ENCODE peak calls at places on chromosomes 2 and 18, in six cellular contexts. J is IMR-90, W is AG10803, S is Panc1, M is right lobe of liver, O is DND-41. D is an unnamed sample.

GRCh38 chr2:6181525-6182270 is 489.5 kb downstream of the SOX11 start:
- DNase-seq in W (peak; percentile 59), O (no peak), M (no peak), S (no peak), J (peak; percentile 94), D (no peak)

GRCh38 chr18:23519725-23520124 is 16.4 kb downstream of the RMC1 start:
- DNase-seq in J (peak; percentile 15), S (no peak), W (no peak), M (no peak), O (no peak), D (no peak)

GRCh38 chr2:235701206-235701605 is 207.4 kb downstream of the AGAP1 start:
- DNase-seq in J (no peak), O (no peak), M (no peak), W (no peak), S (no peak), D (no peak)

GRCh38 chr2:176699098-176699497 is 429.9 kb downstream of the MTX2 start:
- DNase-seq in J (no peak), O (no peak), W (no peak), S (no peak), M (no peak), D (no peak)

GRCh38 chr2:10019174-10019971 is 24.0 kb upstream of the KLF11 start:
- DNase-seq in M (peak; percentile 88), J (peak; percentile 37), W (peak; percentile 95), S (no peak), O (no peak), D (no peak)

GRCh38 chr2:161371869-161372268 is 44.2 kb upstream of the TBR1 start:
- DNase-seq in J (no peak), W (no peak), S (no peak), O (no peak), M (no peak), D (no peak)

GRCh38 chr2:45778720-45779171 is 127.3 kb downstream of the PRKCE start:
- DNase-seq in M (no peak), O (peak; percentile 67), J (peak; percentile 63), S (peak; percentile 20), W (peak; percentile 65), D (peak; percentile 71)

GRCh38 chr2:214471990-214472389 is 61.1 kb downstream of the VWC2L start:
- DNase-seq in O (no peak), W (no peak), J (peak; percentile 33), M (no peak), S (no peak), D (no peak)

GRCh38 chr2:42410732-42411514 is 49.9 kb upstream of the COX7A2L start:
- DNase-seq in S (no peak), J (no peak), O (no peak), W (no peak), M (no peak), D (no peak)

GRCh38 chr2:239533917-239534316 is 133.1 kb upstream of the HDAC4 start:
- DNase-seq in M (peak; percentile 28), O (no peak), W (peak; percentile 22), J (no peak), S (no peak), D (no peak)

GRCh38 chr2:138492160-138492559 is 9.4 kb upstream of the SPOPL start:
- DNase-seq in M (no peak), W (no peak), S (no peak), O (no peak), J (no peak), D (no peak)

GRCh38 chr2:127864877-127865276 is 6.9 kb upstream of the POLR2D start:
- DNase-seq in O (no peak), J (no peak), W (no peak), S (no peak), M (no peak), D (peak; percentile 89)
- TF ChIP-seq CTCF in O (no peak), J (no peak), W (no peak), S (no peak), M (no peak), D (peak; percentile 32)

DNA sequence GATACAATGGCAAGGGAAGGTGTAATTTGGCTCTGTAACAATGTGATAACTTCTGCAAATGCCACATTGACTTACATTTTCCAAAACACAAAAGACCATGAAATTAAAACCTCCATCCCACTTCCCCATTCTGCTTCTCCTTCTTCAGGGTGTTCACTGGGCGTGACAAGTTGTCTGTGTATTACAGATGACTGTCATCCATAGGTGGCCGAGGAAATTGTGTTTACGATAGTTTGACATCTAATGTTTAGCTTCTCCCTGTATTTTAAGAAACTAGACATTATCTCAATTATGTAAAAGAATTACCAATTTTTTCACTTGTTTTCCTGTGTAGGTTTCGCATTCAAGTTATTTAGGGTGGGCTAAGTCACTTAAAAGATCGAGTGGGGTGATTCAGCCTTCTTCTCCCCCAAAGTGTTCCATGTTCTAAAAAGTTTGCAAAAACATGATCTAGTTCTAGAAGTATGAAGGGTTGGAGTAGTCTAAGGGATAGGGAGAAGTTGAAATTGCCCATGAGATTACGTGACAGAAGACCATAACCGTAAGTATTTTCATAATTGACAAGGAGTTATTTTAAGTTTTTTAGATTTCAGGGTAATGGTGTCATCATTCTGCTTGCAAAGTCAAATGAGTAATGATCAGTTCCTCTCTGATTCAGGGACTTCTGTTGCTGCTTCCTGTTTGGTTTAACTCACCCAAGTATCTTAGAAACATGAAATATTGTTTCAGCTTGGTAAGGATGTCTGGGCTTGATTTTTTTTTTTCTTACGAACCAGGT is 25.2 kb upstream of the CYTIP start:
- DNase-seq in S (no peak), O (no peak), M (no peak), J (peak; percentile 71), W (peak; percentile 82), D (no peak)
- H3K4me3 ChIP-seq in S (no peak overlapping the region), O (no peak overlapping the region), M (no peak overlapping the region), J (no peak overlapping the region), W (no peak overlapping the region), D (no peak overlapping the region)

DNA sequence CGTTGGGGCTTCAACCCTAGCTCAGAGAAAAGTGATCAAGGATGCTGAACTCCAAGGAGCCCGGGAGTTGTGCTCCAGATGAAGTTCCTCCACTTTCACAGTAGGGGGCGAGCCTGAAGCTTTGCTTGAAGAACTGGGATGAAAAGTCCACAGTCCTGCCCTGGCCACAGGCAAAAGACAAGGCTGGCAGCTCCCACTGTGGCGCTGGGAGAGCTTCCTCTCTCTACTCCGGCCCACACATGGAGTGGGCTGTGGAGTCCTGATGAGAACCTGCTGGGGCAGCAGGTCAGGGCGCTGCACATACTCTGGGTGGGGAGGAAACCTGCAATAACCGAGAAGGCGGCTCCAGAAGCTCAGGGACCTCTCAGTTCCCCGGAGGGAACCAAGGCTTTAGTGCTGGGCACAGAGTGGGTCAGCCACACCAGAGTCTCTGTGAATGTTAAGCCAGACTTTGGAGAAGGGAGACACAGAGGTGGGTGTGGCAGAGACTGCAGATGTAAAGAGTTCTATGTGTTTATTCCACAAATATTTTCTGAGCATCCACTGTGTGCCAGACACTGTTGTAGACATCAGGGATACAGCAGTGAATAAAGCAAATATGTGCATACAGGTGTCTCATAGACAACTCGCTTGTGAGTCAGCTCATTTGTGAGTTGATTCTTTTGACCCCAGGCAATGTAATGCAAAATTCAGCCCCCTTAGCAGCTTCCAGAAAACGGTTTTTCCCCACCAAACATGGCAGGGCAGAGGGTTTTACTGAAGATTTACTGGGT is 48.0 kb upstream of the MRPL33 start:
- DNase-seq in S (no peak), J (peak; percentile 75), M (peak; percentile 74), O (peak; percentile 44), W (peak; percentile 79), D (peak; percentile 70)
- TF ChIP-seq CTCF in S (peak; percentile 93), J (peak; percentile 77), M (peak; percentile 78), O (peak; percentile 78), W (peak; percentile 89), D (peak; percentile 75)

DNA sequence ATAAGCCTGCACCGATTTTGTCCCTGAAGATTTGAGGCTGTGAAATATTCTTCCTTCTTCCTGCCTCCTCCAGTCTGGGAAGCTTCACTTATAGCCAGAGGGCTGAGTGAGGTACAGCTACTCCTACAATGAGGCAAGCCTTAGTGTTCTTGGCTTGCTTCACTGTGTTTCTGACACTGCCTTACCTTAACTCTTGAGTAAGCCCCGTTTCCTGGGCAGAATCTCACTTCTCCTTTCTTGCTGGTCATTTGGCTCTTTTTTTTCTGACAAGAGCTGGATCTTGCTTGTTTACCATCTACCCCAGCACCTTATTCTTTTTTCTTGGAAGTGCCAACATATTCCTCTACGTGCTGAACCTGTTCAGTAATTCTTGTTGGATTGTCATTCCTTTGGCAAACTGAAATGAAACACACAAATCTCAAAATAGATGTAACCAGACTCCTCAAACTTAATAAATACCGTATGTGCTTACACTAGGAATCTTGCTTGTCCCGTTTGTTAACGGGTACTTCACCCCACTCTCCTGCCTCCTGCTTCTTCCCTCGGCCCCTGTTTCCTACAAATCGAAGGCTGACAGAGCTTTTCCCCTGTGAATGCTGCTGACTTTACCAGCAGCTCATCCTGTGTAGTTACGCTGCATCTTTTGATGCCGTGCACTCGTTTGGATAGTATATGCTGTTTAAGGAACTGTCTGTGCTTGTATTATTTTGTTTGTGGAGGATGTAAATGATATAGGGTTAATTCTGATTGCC is 132.1 kb downstream of the FMNL2 start:
- DNase-seq in W (peak; percentile 20), J (peak; percentile 45), O (no peak), M (no peak), S (no peak), D (peak; percentile 19)
- H3K4me3 ChIP-seq in W (no peak overlapping the region), J (no peak overlapping the region), O (no peak overlapping the region), M (no peak overlapping the region), S (peak overlapping the region; percentile 42), D (no peak overlapping the region)

DNA sequence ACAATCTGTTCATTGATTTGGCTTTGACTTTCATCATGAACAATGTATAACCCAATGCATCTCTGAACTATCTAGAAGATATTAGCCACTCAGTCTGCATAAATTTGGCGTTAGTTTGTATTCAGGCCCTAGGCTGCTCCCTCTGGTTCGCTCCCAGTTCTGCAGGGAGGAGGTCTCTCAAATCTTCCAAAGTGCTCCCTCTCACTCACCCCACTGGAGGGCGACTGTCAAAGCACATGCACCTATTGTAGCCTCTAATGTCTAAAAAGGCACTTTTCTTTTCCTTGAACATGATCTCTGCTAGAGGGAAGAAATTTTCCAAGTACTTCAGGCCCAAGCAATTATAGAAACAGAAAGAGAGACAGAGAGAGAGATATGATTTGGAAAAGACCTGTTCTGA is 291.5 kb downstream of the TDRD15 start:
- DNase-seq in M (no peak), O (no peak), J (no peak), W (no peak), S (no peak), D (no peak)
- TF ChIP-seq CTCF in M (no peak), O (no peak), J (no peak), W (no peak), S (peak; percentile 18), D (no peak)

DNA sequence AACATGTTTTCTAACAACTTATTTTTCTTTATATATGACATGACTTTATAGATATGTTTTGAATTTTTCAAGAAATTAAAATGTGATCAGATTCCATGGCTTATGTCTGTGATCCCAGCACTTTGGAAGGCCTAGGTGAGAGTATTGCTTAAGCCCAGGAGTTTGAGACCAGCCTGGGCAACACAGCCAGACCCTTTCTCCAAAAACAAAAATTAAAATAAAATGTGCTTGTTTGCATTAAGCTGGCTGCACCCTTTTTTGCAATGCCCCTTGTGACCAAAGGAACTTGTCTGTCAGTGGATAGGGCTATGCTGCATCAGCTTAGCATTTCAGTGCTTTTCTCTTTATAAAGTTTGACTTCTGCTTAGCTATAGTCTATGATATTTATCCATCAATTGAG is 2.3 kb upstream of the INO80D start:
- DNase-seq in M (no peak), J (no peak), S (no peak), O (no peak), W (no peak), D (no peak)
- H3K4me3 ChIP-seq in M (no peak overlapping the region), J (no peak overlapping the region), S (no peak overlapping the region), O (no peak overlapping the region), W (no peak overlapping the region), D (no peak overlapping the region)

GRCh38 chr18:26468931-26469340 is 79.4 kb downstream of the KCTD1 start:
- DNase-seq in M (no peak), O (peak; percentile 55), W (no peak), S (no peak), J (no peak), D (peak; percentile 20)
- TF ChIP-seq CTCF in M (peak; percentile 23), O (peak; percentile 71), W (peak; percentile 48), S (peak; percentile 79), J (peak; percentile 23), D (peak; percentile 33)

D was measured in transverse colon.